ENCODE peak calls at places on chromosomes 12 and 14, in six cellular contexts. R is transverse colon; X is CD4-positive, CD25-positive, alpha-beta regulatory T cell; K is fibroblast of lung; V is effector memory CD4-positive, alpha-beta T cell; N is keratinocyte. J is an unnamed sample.

GRCh38 chr14:53217283-53217994 is 64.3 kb upstream of the DDHD1 start:
- DNase-seq in X (peak; percentile 61), V (peak; percentile 42), N (no peak), K (peak; percentile 71), R (peak; percentile 77), J (peak; percentile 62)

GRCh38 chr14:35553808-35554207 is 19.8 kb downstream of the INSM2 start:
- DNase-seq in K (peak; percentile 76), X (no peak), V (no peak), R (no peak), N (no peak), J (no peak)

GRCh38 chr12:52170827-52171226 is 21.0 kb downstream of the KRT80 start:
- DNase-seq in X (no peak), K (no peak), R (no peak), V (no peak), N (no peak), J (no peak)

GRCh38 chr14:77892890-77893484 is 93.1 kb downstream of the ADCK1 start:
- DNase-seq in X (no peak), N (no peak), V (no peak), R (no peak), K (no peak), J (no peak)

GRCh38 chr12:51357374-51358047 is 11.0 kb upstream of the CELA1 start:
- DNase-seq in X (no peak), N (no peak), K (no peak), R (no peak), V (no peak), J (no peak)

GRCh38 chr12:122366685-122367475 is 55.6 kb downstream of the CLIP1 start:
- DNase-seq in X (no peak), K (peak; percentile 93), V (no peak), R (peak; percentile 19), N (peak; percentile 64), J (no peak)

GRCh38 chr12:93537769-93538168 is 34.7 kb upstream of the SOCS2 start:
- DNase-seq in R (no peak), V (no peak), X (no peak), K (no peak), N (no peak), J (no peak)

GRCh38 chr12:4211372-4211771 is 62.2 kb upstream of the CCND2 start:
- DNase-seq in N (no peak), X (no peak), K (no peak), V (no peak), R (no peak), J (no peak)

GRCh38 chr12:108861878-108862587 is 4.7 kb upstream of the SSH1 start:
- DNase-seq in R (no peak), X (no peak), N (no peak), V (no peak), K (no peak), J (no peak)

GRCh38 chr14:49923881-49924280 is 31.0 kb downstream of the ARF6 start:
- DNase-seq in K (no peak), X (no peak), V (no peak), N (no peak), R (no peak), J (no peak)

GRCh38 chr14:95609398-95609990 is 74.6 kb downstream of the GLRX5 start:
- DNase-seq in R (no peak), X (no peak), K (no peak), N (no peak), V (no peak), J (no peak)

GRCh38 chr12:14275886-14276285 is 89.6 kb upstream of the ATF7IP start:
- DNase-seq in R (no peak), K (no peak), N (no peak), X (no peak), V (no peak), J (no peak)

DNA sequence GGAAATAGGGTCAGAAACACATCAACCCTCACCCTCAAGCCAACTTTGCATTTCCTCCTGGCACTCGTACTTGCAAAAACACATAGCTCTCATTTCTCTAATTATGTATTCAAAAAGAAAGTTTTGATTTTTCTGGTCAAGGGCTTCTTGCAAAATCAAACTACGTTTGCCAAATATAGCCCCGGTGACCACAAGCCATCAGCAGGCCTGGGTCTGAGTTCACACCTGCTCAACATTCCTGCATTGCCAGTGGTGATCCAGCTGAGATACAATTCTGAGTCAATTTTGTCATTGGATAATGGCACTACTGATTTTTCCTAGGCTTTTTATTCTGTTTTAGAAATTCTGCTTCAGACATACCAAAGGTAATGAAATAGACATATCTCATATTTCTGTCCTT is 10.7 kb upstream of the BHLHE41 start:
- DNase-seq in X (no peak), R (no peak), N (no peak), K (peak; percentile 61), V (no peak), J (no peak)
- H3K27ac ChIP-seq in X (no peak overlapping the region), R (peak overlapping the region; percentile 55), N (no peak overlapping the region), K (no peak overlapping the region), V (no peak overlapping the region), J (no peak overlapping the region)

GRCh38 chr12:75976913-75977312 is 54.7 kb downstream of the PHLDA1 start:
- DNase-seq in K (no peak), N (no peak), V (no peak), R (no peak), X (no peak), J (no peak)
- H3K4me3 ChIP-seq in K (no peak overlapping the region), N (no peak overlapping the region), V (no peak overlapping the region), R (no peak overlapping the region), X (no peak overlapping the region), J (no peak overlapping the region)

GRCh38 chr14:81220767-81221578 is at the start of gene GTF2A1:
- DNase-seq in R (peak; percentile 95), V (peak; percentile 97), K (peak; percentile 95), X (peak; percentile 90), N (peak; percentile 68), J (peak; percentile 96)

GRCh38 chr14:81222694-81223093 is 1.9 kb upstream of the GTF2A1 start:
- DNase-seq in K (no peak), V (no peak), R (no peak), X (no peak), N (no peak), J (no peak)

GRCh38 chr14:81219821-81220487 is 805 bp downstream of the GTF2A1 start:
- DNase-seq in X (peak; percentile 33), V (peak; percentile 18), N (no peak), R (peak; percentile 29), K (peak; percentile 19), J (peak; percentile 72)

GRCh38 chr14:81220488-81220766 is 332 bp downstream of the GTF2A1 start:
- DNase-seq in K (no peak), V (peak; percentile 7), R (no peak), N (no peak), X (no peak), J (no peak)

GRCh38 chr14:81221579-81222102 is 882 bp upstream of the GTF2A1 start:
- DNase-seq in K (no peak), R (no peak), N (no peak), X (no peak), V (no peak), J (no peak)
- H3K27ac ChIP-seq in K (peak overlapping the region; percentile 99), R (peak overlapping the region; percentile 96), N (peak overlapping the region; percentile 95), X (peak overlapping the region; percentile 97), V (peak overlapping the region; percentile 94), J (peak overlapping the region; percentile 93)

GRCh38 chr14:36656769-36657408 is 4.8 kb upstream of the PAX9 start:
- DNase-seq in R (no peak), X (no peak), K (no peak), N (no peak), V (no peak), J (no peak)
- H3K4me3 ChIP-seq in R (no peak overlapping the region), X (no peak overlapping the region), K (peak overlapping the region; percentile 20), N (peak overlapping the region; percentile 15), V (no peak overlapping the region), J (no peak overlapping the region)

GRCh38 chr12:27253347-27253746 is 9.3 kb downstream of the STK38L start:
- DNase-seq in K (no peak), N (no peak), X (no peak), V (no peak), R (no peak), J (no peak)
- H3K27ac ChIP-seq in K (no peak overlapping the region), N (no peak overlapping the region), X (no peak overlapping the region), V (no peak overlapping the region), R (peak overlapping the region; percentile 66), J (no peak overlapping the region)

DNA sequence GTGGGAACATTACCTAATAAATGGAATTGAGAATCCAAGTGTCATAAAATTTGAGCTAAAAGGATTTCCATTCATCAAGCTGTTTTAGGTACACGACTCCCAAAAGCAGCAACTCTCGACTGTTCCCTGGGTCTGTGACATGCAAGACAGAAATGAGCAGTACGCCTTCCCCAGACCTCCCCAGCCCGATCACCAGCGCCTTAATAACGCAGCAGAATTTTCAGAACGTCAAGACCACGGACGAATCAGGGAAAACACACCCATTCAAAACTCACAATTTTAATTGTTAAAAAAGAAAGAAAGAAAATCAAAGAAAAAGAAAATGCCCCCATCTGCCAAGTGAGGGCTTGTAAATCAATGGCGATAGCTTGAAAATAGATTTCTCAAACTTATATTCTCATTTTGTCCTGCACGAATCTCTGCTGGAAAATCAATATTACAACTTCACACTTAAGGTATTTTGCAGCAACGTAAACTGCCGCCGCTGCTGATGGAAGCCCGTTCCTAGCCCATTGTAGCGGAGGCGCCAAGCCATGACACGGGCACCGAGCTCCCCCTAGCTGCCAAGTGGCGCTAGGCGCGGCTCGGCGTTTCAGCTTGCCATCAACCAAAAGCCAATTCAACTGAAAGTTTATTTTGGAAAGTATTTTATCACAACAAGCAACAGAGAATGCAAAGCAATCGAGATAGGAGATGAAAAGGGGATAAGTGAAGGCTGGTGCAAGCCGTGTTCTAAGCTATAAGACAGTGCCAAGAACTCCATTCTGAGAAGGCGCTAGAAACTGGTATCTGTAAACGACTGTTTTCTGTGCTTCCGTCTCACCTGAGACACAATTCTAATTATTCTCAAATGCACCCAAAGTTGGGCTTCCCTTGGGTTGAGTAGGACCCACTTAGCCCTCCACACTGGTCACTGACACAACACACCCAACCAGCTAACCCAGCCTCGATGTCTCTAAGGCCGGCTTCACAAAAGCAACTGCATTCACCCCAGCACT is 5.5 kb downstream of the BCL11B start:
- DNase-seq in R (peak; percentile 78), V (peak; percentile 75), K (peak; percentile 50), N (no peak), X (peak; percentile 80), J (peak; percentile 89)
- H3K4me3 ChIP-seq in R (no peak overlapping the region), V (peak overlapping the region; percentile 86), K (peak overlapping the region; percentile 34), N (peak overlapping the region; percentile 86), X (peak overlapping the region; percentile 99), J (peak overlapping the region; percentile 90)